ENCODE peak calls at places on chromosomes 2 and 18, in six cellular contexts. M is HL-60, Z is H1, L is breast epithelium, B is sigmoid colon, A is spleen. H is an unnamed sample.

GRCh38 chr2:67666386-67667053 is 269.4 kb downstream of the ETAA1 start:
- DNase-seq in M (no peak), Z (no peak), A (no peak), L (no peak), B (peak; percentile 75), H (no peak)

GRCh38 chr2:165857881-165858280 is 63.8 kb upstream of the GALNT3 start:
- DNase-seq in Z (no peak), A (no peak), B (no peak), L (no peak), M (no peak), H (no peak)

GRCh38 chr2:88638743-88639142 is 11.5 kb upstream of the EIF2AK3 start:
- DNase-seq in A (no peak), M (no peak), B (no peak), L (no peak), Z (no peak), H (no peak)

GRCh38 chr2:227163998-227164744 is at the start of the genes COL4A3 and COL4A4:
- DNase-seq in B (peak; percentile 67), Z (peak; percentile 66), A (peak; percentile 86), M (no peak), L (no peak), H (no peak)

GRCh38 chr2:60868589-60869273 is 12.6 kb upstream of the REL start:
- DNase-seq in Z (no peak), L (no peak), A (no peak), M (no peak), B (no peak), H (no peak)

GRCh38 chr2:36988008-36988407 is 21.7 kb upstream of the STRN start:
- DNase-seq in A (no peak), B (no peak), M (no peak), L (no peak), Z (no peak), H (no peak)

GRCh38 chr2:29053223-29053622 is 21.1 kb downstream of the PCARE start:
- DNase-seq in M (no peak), A (no peak), B (peak; percentile 45), L (peak; percentile 7), Z (no peak), H (no peak)

GRCh38 chr2:135829420-135829983 is 7.5 kb downstream of the LCT start:
- DNase-seq in L (no peak), B (no peak), M (no peak), A (no peak), Z (no peak), H (no peak)

GRCh38 chr2:231295363-231295655 is 96.9 kb downstream of the ARMC9 start:
- DNase-seq in Z (no peak), A (no peak), L (no peak), B (no peak), M (peak; percentile 35), H (no peak)

DNA sequence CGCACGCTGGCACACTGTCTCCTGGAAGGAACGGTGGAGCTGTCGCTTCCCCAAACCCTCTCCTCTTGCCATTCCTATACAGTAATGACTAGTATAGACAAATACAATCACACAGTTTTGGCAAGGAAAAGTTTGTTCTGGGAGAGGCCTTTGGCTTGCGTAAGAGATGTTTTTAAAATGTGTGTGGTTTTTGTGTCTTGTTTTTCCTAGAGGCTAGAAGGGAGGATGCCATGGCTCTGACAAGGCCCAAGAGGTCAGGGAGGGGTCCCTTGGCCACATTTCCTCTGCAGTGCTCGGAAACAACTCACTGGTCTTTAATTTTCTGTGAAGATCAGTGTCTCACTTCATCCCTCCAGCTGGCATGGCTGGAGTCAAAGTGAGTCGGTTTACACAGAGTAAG is 195.9 kb downstream of the SH3RF3 start:
- DNase-seq in L (no peak), B (peak; percentile 87), A (no peak), M (no peak), Z (no peak), H (no peak)
- TF ChIP-seq POLR2AphosphoS5 in L (peak; percentile 43), B (peak; percentile 68), A (peak; percentile 69), M (no peak), Z (no peak), H (no peak)

GRCh38 chr18:58043452-58044369 is at the start of gene NEDD4L:
- DNase-seq in L (peak; percentile 85), M (peak; percentile 78), Z (peak; percentile 87), A (peak; percentile 96), B (peak; percentile 92), H (no peak)
- TF ChIP-seq POLR2AphosphoS5 in L (peak; percentile 15), M (no peak), Z (no peak), A (peak; percentile 32), B (peak; percentile 54), H (no peak)

GRCh38 chr2:199987586-199987985 is 32.2 kb downstream of the MAIP1 start:
- DNase-seq in Z (no peak), L (no peak), B (no peak), A (no peak), M (no peak), H (no peak)
- TF ChIP-seq POLR2AphosphoS5 in Z (no peak), L (no peak), B (no peak), A (no peak), M (no peak), H (no peak)

GRCh38 chr2:1742300-1742679 is 2.0 kb downstream of the PXDN start:
- DNase-seq in M (no peak), A (no peak), B (peak; percentile 67), L (no peak), Z (no peak), H (no peak)

GRCh38 chr2:1741851-1742250 is 2.5 kb downstream of the PXDN start:
- DNase-seq in M (no peak), L (no peak), A (peak; percentile 69), Z (peak; percentile 43), B (peak; percentile 69), H (no peak)

GRCh38 chr2:1744151-1744445 is 217 bp downstream of the PXDN start:
- DNase-seq in B (peak; percentile 75), Z (peak; percentile 79), M (no peak), A (peak; percentile 73), L (peak; percentile 52), H (no peak)

GRCh38 chr2:1743396-1744150 is 742 bp downstream of the PXDN start:
- DNase-seq in L (peak; percentile 51), M (no peak), A (peak; percentile 69), B (peak; percentile 79), Z (peak; percentile 71), H (no peak)

DNA sequence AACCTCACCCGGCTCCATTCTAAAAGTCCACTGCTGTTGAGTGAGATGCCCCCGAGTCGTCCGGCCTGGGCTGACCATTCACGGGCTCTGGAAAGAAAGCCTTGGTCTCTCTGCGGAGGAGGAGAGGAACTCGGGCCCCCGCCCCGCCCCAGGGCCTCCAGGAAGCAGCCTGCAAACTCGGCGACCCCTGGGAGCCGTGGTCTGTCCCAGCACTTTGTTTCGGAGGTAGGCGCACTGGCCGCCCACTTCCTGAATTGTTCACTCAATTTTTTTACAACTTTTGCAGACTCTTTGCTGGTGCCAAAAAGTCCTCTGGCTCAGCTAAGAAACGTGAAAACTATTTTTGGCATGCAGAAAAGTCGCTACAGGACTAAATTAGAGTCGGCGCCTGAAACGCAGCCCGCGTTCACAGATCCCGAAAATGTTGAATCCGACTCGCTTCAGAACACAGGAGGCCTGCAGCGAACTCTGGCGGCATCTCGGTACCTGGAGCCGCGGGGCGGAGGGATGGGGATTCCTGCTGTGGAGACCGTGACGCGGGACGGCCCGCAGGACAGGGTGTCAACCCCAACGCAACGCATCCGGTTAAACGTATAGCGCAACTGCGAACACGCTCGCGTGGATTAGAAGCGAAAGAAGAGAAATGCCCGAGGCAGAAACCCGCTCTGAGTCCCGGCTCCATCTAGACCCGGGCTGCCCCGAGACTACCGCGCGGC is 1.5 kb downstream of the PXDN start:
- DNase-seq in A (peak; percentile 77), M (no peak), L (peak; percentile 88), Z (peak; percentile 83), B (peak; percentile 96), H (no peak)
- TF ChIP-seq POLR2AphosphoS5 in A (peak; percentile 32), M (no peak), L (peak; percentile 68), Z (no peak), B (peak; percentile 53), H (no peak)